ENCODE peak calls at places on chromosomes 11 and 22, in eight cellular contexts. One of them, this sample, is unnamed.

GRCh38 chr22:21657361-21658118 is 8.3 kb upstream of the PPIL2 start:
- DNase-seq in heart left ventricle: peak; percentile 87
- DNase-seq in A549: peak; percentile 52
- DNase-seq in sigmoid colon: no peak
- DNase-seq in psoas muscle: peak; percentile 79
- DNase-seq in CD8-positive, alpha-beta memory T cell: peak; percentile 84
- DNase-seq in right cardiac atrium: peak; percentile 89
- DNase-seq in kidney: peak; percentile 91
- DNase-seq in this sample: no peak

GRCh38 chr11:76030286-76030685 is 176.0 kb downstream of the WNT11 start:
- DNase-seq in heart left ventricle: no peak
- DNase-seq in A549: peak; percentile 93
- DNase-seq in sigmoid colon: no peak
- DNase-seq in psoas muscle: no peak
- DNase-seq in CD8-positive, alpha-beta memory T cell: no peak
- DNase-seq in right cardiac atrium: no peak
- DNase-seq in kidney: no peak
- DNase-seq in this sample: no peak

GRCh38 chr11:45599161-45599943 is 66.1 kb downstream of the CHST1 start:
- DNase-seq in heart left ventricle: no peak
- DNase-seq in A549: no peak
- DNase-seq in sigmoid colon: peak; percentile 27
- DNase-seq in psoas muscle: no peak
- DNase-seq in CD8-positive, alpha-beta memory T cell: no peak
- DNase-seq in right cardiac atrium: no peak
- DNase-seq in kidney: no peak
- DNase-seq in this sample: no peak

GRCh38 chr11:44708523-44709280 is 18.1 kb upstream of the TSPAN18 start:
- DNase-seq in heart left ventricle: no peak
- DNase-seq in A549: no peak
- DNase-seq in sigmoid colon: no peak
- DNase-seq in psoas muscle: no peak
- DNase-seq in CD8-positive, alpha-beta memory T cell: no peak
- DNase-seq in right cardiac atrium: no peak
- DNase-seq in kidney: peak; percentile 7
- DNase-seq in this sample: no peak

GRCh38 chr11:96338910-96339703 is 3.9 kb downstream of the MAML2 start:
- DNase-seq in heart left ventricle: no peak
- DNase-seq in A549: no peak
- DNase-seq in sigmoid colon: peak; percentile 72
- DNase-seq in psoas muscle: peak; percentile 59
- DNase-seq in CD8-positive, alpha-beta memory T cell: peak; percentile 9
- DNase-seq in right cardiac atrium: peak; percentile 69
- DNase-seq in kidney: no peak
- DNase-seq in this sample: peak; percentile 66

GRCh38 chr11:71342951-71343827 is 90.8 kb upstream of the SHANK2 start:
- DNase-seq in heart left ventricle: no peak
- DNase-seq in A549: peak; percentile 60
- DNase-seq in sigmoid colon: no peak
- DNase-seq in psoas muscle: peak; percentile 28
- DNase-seq in CD8-positive, alpha-beta memory T cell: no peak
- DNase-seq in right cardiac atrium: no peak
- DNase-seq in kidney: peak; percentile 45
- DNase-seq in this sample: no peak

GRCh38 chr11:2434008-2434407 is 10.3 kb downstream of the TRPM5 start:
- DNase-seq in heart left ventricle: peak; percentile 41
- DNase-seq in A549: no peak
- DNase-seq in sigmoid colon: no peak
- DNase-seq in psoas muscle: peak; percentile 21
- DNase-seq in CD8-positive, alpha-beta memory T cell: no peak
- DNase-seq in right cardiac atrium: no peak
- DNase-seq in kidney: peak; percentile 28
- DNase-seq in this sample: no peak

GRCh38 chr11:85307381-85307780 is 319.8 kb downstream of the DLG2 start:
- DNase-seq in heart left ventricle: no peak
- DNase-seq in A549: no peak
- DNase-seq in sigmoid colon: no peak
- DNase-seq in psoas muscle: no peak
- DNase-seq in CD8-positive, alpha-beta memory T cell: no peak
- DNase-seq in right cardiac atrium: no peak
- DNase-seq in kidney: no peak
- DNase-seq in this sample: no peak

GRCh38 chr11:116931206-116931953 is 94.0 kb upstream of the APOA1 start:
- DNase-seq in heart left ventricle: no peak
- DNase-seq in A549: peak; percentile 56
- DNase-seq in sigmoid colon: no peak
- DNase-seq in psoas muscle: no peak
- DNase-seq in CD8-positive, alpha-beta memory T cell: peak; percentile 21
- DNase-seq in right cardiac atrium: peak; percentile 55
- DNase-seq in kidney: no peak
- DNase-seq in this sample: peak; percentile 63

GRCh38 chr11:134555510-134555909 is 143.5 kb upstream of the B3GAT1 start:
- DNase-seq in heart left ventricle: no peak
- DNase-seq in A549: no peak
- DNase-seq in sigmoid colon: no peak
- DNase-seq in psoas muscle: no peak
- DNase-seq in CD8-positive, alpha-beta memory T cell: no peak
- DNase-seq in right cardiac atrium: no peak
- DNase-seq in kidney: no peak
- DNase-seq in this sample: peak; percentile 54

GRCh38 chr11:80146231-80146630 is 705.4 kb upstream of the TENM4 start:
- DNase-seq in heart left ventricle: no peak
- DNase-seq in A549: no peak
- DNase-seq in sigmoid colon: no peak
- DNase-seq in psoas muscle: no peak
- DNase-seq in CD8-positive, alpha-beta memory T cell: no peak
- DNase-seq in right cardiac atrium: no peak
- DNase-seq in kidney: no peak
- DNase-seq in this sample: no peak

GRCh38 chr22:50455201-50455600 is 19.6 kb downstream of the SBF1 start:
- DNase-seq in heart left ventricle: no peak
- DNase-seq in A549: no peak
- DNase-seq in sigmoid colon: no peak
- DNase-seq in psoas muscle: no peak
- DNase-seq in CD8-positive, alpha-beta memory T cell: no peak
- DNase-seq in right cardiac atrium: no peak
- DNase-seq in kidney: no peak
- DNase-seq in this sample: no peak

GRCh38 chr22:27075028-27075678 is 417.8 kb downstream of the MIAT start:
- DNase-seq in heart left ventricle: no peak
- DNase-seq in A549: no peak
- DNase-seq in sigmoid colon: no peak
- DNase-seq in psoas muscle: no peak
- DNase-seq in CD8-positive, alpha-beta memory T cell: no peak
- DNase-seq in right cardiac atrium: no peak
- DNase-seq in kidney: no peak
- DNase-seq in this sample: no peak

GRCh38 chr22:19921544-19922081 is 20.0 kb upstream of the COMT start:
- DNase-seq in heart left ventricle: no peak
- DNase-seq in A549: no peak
- DNase-seq in sigmoid colon: no peak
- DNase-seq in psoas muscle: no peak
- DNase-seq in CD8-positive, alpha-beta memory T cell: no peak
- DNase-seq in right cardiac atrium: no peak
- DNase-seq in kidney: peak; percentile 10
- DNase-seq in this sample: no peak

DNA sequence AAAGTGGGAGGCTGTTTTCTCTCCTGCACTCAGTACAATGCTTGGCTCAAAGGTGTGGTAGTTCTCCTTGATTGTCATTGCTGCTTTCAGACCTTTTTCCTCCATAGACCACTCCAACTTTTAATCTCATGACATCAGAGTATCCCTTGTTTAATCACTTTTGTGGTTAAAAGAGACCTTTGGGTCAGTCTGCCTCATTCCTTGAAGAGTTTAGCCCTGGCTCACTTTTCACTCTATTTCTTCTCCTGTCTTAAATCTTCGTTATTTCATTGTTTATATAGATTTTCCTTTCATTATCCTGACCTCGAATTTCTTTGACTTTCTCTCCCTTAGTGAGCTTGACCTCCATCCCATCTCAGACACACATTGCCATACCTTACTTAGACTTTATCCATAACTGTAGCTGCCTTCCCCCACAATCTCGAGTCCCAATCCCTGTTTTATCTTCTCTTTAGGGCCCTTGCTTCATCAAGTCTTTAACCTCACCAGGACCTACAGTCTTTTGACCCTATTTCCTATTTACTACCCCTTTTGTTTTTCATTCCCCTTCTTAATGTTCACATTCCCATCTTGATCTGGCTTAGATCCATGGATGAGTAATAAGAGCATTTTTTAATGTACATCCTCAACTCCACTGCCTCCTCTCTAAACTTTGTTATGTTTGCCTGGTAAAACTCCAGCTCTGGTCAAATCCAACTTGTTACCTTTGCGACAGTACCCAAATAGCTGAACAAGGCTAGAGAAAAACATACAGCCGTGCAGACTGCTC is 9.5 kb downstream of the ATXN10 start:
- DNase-seq in heart left ventricle: no peak
- DNase-seq in A549: peak; percentile 42
- DNase-seq in sigmoid colon: no peak
- DNase-seq in psoas muscle: no peak
- DNase-seq in CD8-positive, alpha-beta memory T cell: no peak
- DNase-seq in right cardiac atrium: no peak
- DNase-seq in kidney: no peak
- DNase-seq in this sample: no peak
- H3K4me1 ChIP-seq in heart left ventricle: peaks cover 67% of the 10 kb centered on the region
- H3K4me1 ChIP-seq in A549: peaks cover 96% of the 10 kb centered on the region
- H3K4me1 ChIP-seq in sigmoid colon: peaks cover 78% of the 10 kb centered on the region
- H3K4me1 ChIP-seq in psoas muscle: peaks cover 36% of the 10 kb centered on the region
- H3K4me1 ChIP-seq in CD8-positive, alpha-beta memory T cell: peaks cover 24% of the 10 kb centered on the region
- H3K4me1 ChIP-seq in right cardiac atrium: peaks cover 11% of the 10 kb centered on the region
- H3K4me1 ChIP-seq in kidney: peaks cover 2% of the 10 kb centered on the region
- H3K4me1 ChIP-seq in this sample: no peaks in the 10 kb centered on the region

GRCh38 chr11:33360642-33361041 is 103.5 kb downstream of the HIPK3 start:
- DNase-seq in heart left ventricle: no peak
- DNase-seq in A549: no peak
- DNase-seq in sigmoid colon: no peak
- DNase-seq in psoas muscle: no peak
- DNase-seq in CD8-positive, alpha-beta memory T cell: no peak
- DNase-seq in right cardiac atrium: no peak
- DNase-seq in kidney: no peak
- DNase-seq in this sample: no peak

DNA sequence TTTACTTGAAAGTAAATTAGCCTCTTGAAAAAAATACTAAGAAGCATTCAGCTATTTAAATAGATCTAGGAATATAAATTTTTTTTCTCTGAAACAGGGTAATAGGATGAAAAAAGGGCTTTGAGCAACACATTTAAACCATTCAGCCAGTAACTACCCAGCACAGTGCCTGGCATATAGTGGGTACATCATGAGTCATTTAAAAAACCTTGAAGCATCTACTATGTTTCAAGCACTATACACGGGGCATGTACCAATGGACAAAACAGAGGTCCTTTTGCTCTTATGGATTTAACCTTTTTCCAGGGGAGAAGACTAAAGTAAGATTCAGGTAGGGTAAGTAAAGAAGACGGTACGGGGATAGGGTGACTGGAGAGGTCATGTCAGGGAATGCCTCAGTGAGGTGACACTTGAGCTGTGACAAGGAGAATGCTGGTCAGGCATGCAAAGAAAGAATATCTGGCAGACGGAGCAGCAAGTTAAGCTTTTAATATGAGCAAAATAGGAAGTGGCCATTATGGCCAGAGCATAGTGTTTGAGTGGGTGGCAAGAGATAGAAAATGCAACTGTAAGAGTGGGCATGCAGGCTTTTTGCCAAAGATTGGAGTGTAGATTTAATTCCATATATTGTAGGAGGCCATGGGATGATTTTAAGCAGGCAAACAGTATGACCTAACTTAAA is 101.1 kb downstream of the HIPK3 start:
- DNase-seq in heart left ventricle: no peak
- DNase-seq in A549: no peak
- DNase-seq in sigmoid colon: no peak
- DNase-seq in psoas muscle: no peak
- DNase-seq in CD8-positive, alpha-beta memory T cell: no peak
- DNase-seq in right cardiac atrium: no peak
- DNase-seq in kidney: no peak
- DNase-seq in this sample: no peak
- H3K4me1 ChIP-seq in heart left ventricle: peaks cover 15% of the 10 kb centered on the region
- H3K4me1 ChIP-seq in A549: no peaks in the 10 kb centered on the region
- H3K4me1 ChIP-seq in sigmoid colon: no peaks in the 10 kb centered on the region
- H3K4me1 ChIP-seq in psoas muscle: no peaks in the 10 kb centered on the region
- H3K4me1 ChIP-seq in CD8-positive, alpha-beta memory T cell: no peaks in the 10 kb centered on the region
- H3K4me1 ChIP-seq in right cardiac atrium: peaks cover 3% of the 10 kb centered on the region
- H3K4me1 ChIP-seq in kidney: no peaks in the 10 kb centered on the region
- H3K4me1 ChIP-seq in this sample: peaks cover 9% of the 10 kb centered on the region

GRCh38 chr22:22932512-22932941 is 44.9 kb downstream of the IGLL5 start:
- DNase-seq in heart left ventricle: peak; percentile 44
- DNase-seq in A549: no peak
- DNase-seq in sigmoid colon: no peak
- DNase-seq in psoas muscle: peak; percentile 34
- DNase-seq in CD8-positive, alpha-beta memory T cell: no peak
- DNase-seq in right cardiac atrium: no peak
- DNase-seq in kidney: peak; percentile 54
- DNase-seq in this sample: no peak
- H3K4me1 ChIP-seq in heart left ventricle: peaks cover 11% of the 10 kb centered on the region
- H3K4me1 ChIP-seq in A549: peaks cover 6% of the 10 kb centered on the region
- H3K4me1 ChIP-seq in sigmoid colon: no peaks in the 10 kb centered on the region
- H3K4me1 ChIP-seq in psoas muscle: no peaks in the 10 kb centered on the region
- H3K4me1 ChIP-seq in CD8-positive, alpha-beta memory T cell: peaks cover 11% of the 10 kb centered on the region
- H3K4me1 ChIP-seq in right cardiac atrium: no peaks in the 10 kb centered on the region
- H3K4me1 ChIP-seq in kidney: no peaks in the 10 kb centered on the region
- H3K4me1 ChIP-seq in this sample: no peaks in the 10 kb centered on the region

GRCh38 chr11:83975984-83976383 is 689.8 kb upstream of the CCDC90B start:
- DNase-seq in heart left ventricle: no peak
- DNase-seq in A549: no peak
- DNase-seq in sigmoid colon: no peak
- DNase-seq in psoas muscle: no peak
- DNase-seq in CD8-positive, alpha-beta memory T cell: no peak
- DNase-seq in right cardiac atrium: no peak
- DNase-seq in kidney: no peak
- DNase-seq in this sample: no peak

GRCh38 chr11:83970061-83970671 is 684.0 kb upstream of the CCDC90B start:
- DNase-seq in heart left ventricle: no peak
- DNase-seq in A549: no peak
- DNase-seq in sigmoid colon: no peak
- DNase-seq in psoas muscle: no peak
- DNase-seq in CD8-positive, alpha-beta memory T cell: no peak
- DNase-seq in right cardiac atrium: no peak
- DNase-seq in kidney: no peak
- DNase-seq in this sample: no peak

GRCh38 chr11:83971063-83971462 is 684.9 kb upstream of the CCDC90B start:
- DNase-seq in heart left ventricle: no peak
- DNase-seq in A549: no peak
- DNase-seq in sigmoid colon: no peak
- DNase-seq in psoas muscle: no peak
- DNase-seq in CD8-positive, alpha-beta memory T cell: no peak
- DNase-seq in right cardiac atrium: no peak
- DNase-seq in kidney: no peak
- DNase-seq in this sample: no peak

GRCh38 chr11:83972536-83972935 is 686.4 kb upstream of the CCDC90B start:
- DNase-seq in heart left ventricle: no peak
- DNase-seq in A549: no peak
- DNase-seq in sigmoid colon: no peak
- DNase-seq in psoas muscle: no peak
- DNase-seq in CD8-positive, alpha-beta memory T cell: no peak
- DNase-seq in right cardiac atrium: no peak
- DNase-seq in kidney: no peak
- DNase-seq in this sample: no peak
- H3K4me1 ChIP-seq in heart left ventricle: no peaks in the 10 kb centered on the region
- H3K4me1 ChIP-seq in A549: no peaks in the 10 kb centered on the region
- H3K4me1 ChIP-seq in sigmoid colon: no peaks in the 10 kb centered on the region
- H3K4me1 ChIP-seq in psoas muscle: no peaks in the 10 kb centered on the region
- H3K4me1 ChIP-seq in CD8-positive, alpha-beta memory T cell: no peaks in the 10 kb centered on the region
- H3K4me1 ChIP-seq in right cardiac atrium: no peaks in the 10 kb centered on the region
- H3K4me1 ChIP-seq in kidney: no peaks in the 10 kb centered on the region
- H3K4me1 ChIP-seq in this sample: no peaks in the 10 kb centered on the region

GRCh38 chr22:40432625-40433024 is 62.2 kb downstream of the SGSM3 start:
- DNase-seq in heart left ventricle: no peak
- DNase-seq in A549: no peak
- DNase-seq in sigmoid colon: no peak
- DNase-seq in psoas muscle: no peak
- DNase-seq in CD8-positive, alpha-beta memory T cell: no peak
- DNase-seq in right cardiac atrium: no peak
- DNase-seq in kidney: no peak
- DNase-seq in this sample: no peak
- H3K4me1 ChIP-seq in heart left ventricle: peaks cover 19% of the 10 kb centered on the region
- H3K4me1 ChIP-seq in A549: peaks cover 17% of the 10 kb centered on the region
- H3K4me1 ChIP-seq in sigmoid colon: peaks cover 20% of the 10 kb centered on the region
- H3K4me1 ChIP-seq in psoas muscle: peaks cover 42% of the 10 kb centered on the region
- H3K4me1 ChIP-seq in CD8-positive, alpha-beta memory T cell: peaks cover 16% of the 10 kb centered on the region
- H3K4me1 ChIP-seq in right cardiac atrium: peaks cover 7% of the 10 kb centered on the region
- H3K4me1 ChIP-seq in kidney: peaks cover 4% of the 10 kb centered on the region
- H3K4me1 ChIP-seq in this sample: peaks cover 42% of the 10 kb centered on the region

This sample was measured in right atrium auricular region.